ENCODE peak calls at places on chromosome 5, in nine cellular contexts. Z is left ventricle myocardium superior; V is psoas muscle; S is cardiac fibroblast; E is NCI-H1092; O is NCI-H1417 treated with DMSO at 0.1 percent for 48 hours; W is adrenal gland; F is T-helper 2 cell; H is CD4-positive, alpha-beta T cell. P is an unnamed sample.

GRCh38 chr5:75040973-75041372 is 11.4 kb downstream of the GCNT4 start:
- DNase-seq in E (no peak), F (no peak), H (no peak), O (no peak), S (peak; percentile 53), W (no peak), V (no peak), Z (no peak), P (no peak)

GRCh38 chr5:14753947-14754346 is 89.4 kb downstream of the OTULIN start:
- DNase-seq in V (no peak), W (peak; percentile 52), F (no peak), Z (no peak), H (no peak), E (no peak), O (no peak), S (no peak), P (no peak)

GRCh38 chr5:170522211-170523128 is 18.6 kb downstream of the KCNIP1 start:
- DNase-seq in E (peak; percentile 76), F (no peak), S (peak; percentile 30), Z (no peak), H (no peak), V (no peak), W (no peak), O (no peak), P (no peak)

GRCh38 chr5:125560476-125561225 is 814.2 kb upstream of the ZNF608 start:
- DNase-seq in V (no peak), S (peak; percentile 78), W (no peak), F (no peak), O (no peak), E (no peak), H (no peak), Z (no peak), P (no peak)

GRCh38 chr5:93599427-93600146 is 16.6 kb downstream of the NR2F1 start:
- DNase-seq in H (no peak), S (no peak), Z (no peak), V (no peak), O (no peak), E (no peak), W (no peak), F (no peak), P (no peak)

GRCh38 chr5:32088214-32088613 is 85.9 kb downstream of the GOLPH3 start:
- DNase-seq in E (no peak), W (no peak), F (no peak), V (no peak), H (no peak), O (no peak), S (no peak), Z (no peak), P (no peak)

GRCh38 chr5:119411935-119412623 is 40.2 kb upstream of the HSD17B4 start:
- DNase-seq in H (peak; percentile 33), O (peak; percentile 57), W (peak; percentile 82), Z (peak; percentile 49), S (peak; percentile 90), V (peak; percentile 58), F (no peak), E (peak; percentile 18), P (peak; percentile 65)

GRCh38 chr5:37847978-37848425 is 8.2 kb upstream of the GDNF start:
- DNase-seq in V (peak; percentile 51), H (no peak), W (no peak), E (no peak), Z (no peak), F (no peak), S (peak; percentile 89), O (no peak), P (no peak)

GRCh38 chr5:31702709-31703108 is 63.8 kb downstream of the PDZD2 start:
- DNase-seq in H (no peak), V (no peak), Z (no peak), O (no peak), S (no peak), E (no peak), W (no peak), F (no peak), P (peak; percentile 26)

GRCh38 chr5:65923339-65923738 is 3.0 kb upstream of the ERBIN start:
- DNase-seq in H (no peak), E (no peak), W (no peak), O (no peak), S (no peak), V (no peak), Z (no peak), F (no peak), P (no peak)

GRCh38 chr5:143396353-143396940 is 7.0 kb downstream of the NR3C1 start:
- DNase-seq in V (no peak), F (no peak), E (no peak), S (no peak), H (no peak), Z (no peak), O (no peak), W (no peak), P (no peak)

GRCh38 chr5:75335952-75336624 is 932 bp upstream of the HMGCR start:
- DNase-seq in Z (no peak), F (no peak), H (no peak), W (peak; percentile 82), O (no peak), S (peak; percentile 83), V (no peak), E (peak; percentile 38), P (no peak)

GRCh38 chr5:139985733-139986132 is 57.4 kb downstream of the NRG2 start:
- DNase-seq in V (peak; percentile 72), O (no peak), F (no peak), Z (no peak), E (no peak), S (peak; percentile 74), W (no peak), H (no peak), P (no peak)

GRCh38 chr5:159849437-159850191 is 66.7 kb upstream of the ADRA1B start:
- DNase-seq in S (peak; percentile 88), H (no peak), E (no peak), Z (no peak), V (no peak), O (no peak), W (no peak), F (no peak), P (no peak)

GRCh38 chr5:137498301-137498735 is 808 bp downstream of the SPOCK1 start:
- DNase-seq in O (no peak), E (no peak), Z (peak; percentile 53), F (no peak), H (no peak), W (peak; percentile 61), V (peak; percentile 54), S (peak; percentile 42), P (peak; percentile 30)

GRCh38 chr5:102049517-102049916 is 246.6 kb downstream of the SLCO4C1 start:
- DNase-seq in W (no peak), F (no peak), E (peak; percentile 68), O (peak; percentile 41), Z (no peak), V (no peak), S (peak; percentile 7), H (no peak), P (no peak)

GRCh38 chr5:66164044-66164790 is 20.1 kb downstream of the SREK1 start:
- DNase-seq in W (no peak), Z (no peak), F (no peak), E (no peak), H (no peak), S (no peak), O (no peak), V (no peak), P (no peak)

GRCh38 chr5:142290574-142291299 is 34.1 kb downstream of the SPRY4 start:
- DNase-seq in F (no peak), O (no peak), S (peak; percentile 64), E (peak; percentile 21), V (no peak), H (no peak), W (no peak), Z (peak; percentile 42), P (no peak)

GRCh38 chr5:103327451-103327850 is 68.9 kb downstream of the MACIR start:
- DNase-seq in F (no peak), H (no peak), V (no peak), Z (no peak), W (no peak), S (no peak), E (no peak), O (no peak), P (no peak)

GRCh38 chr5:139646912-139647391 is 1.2 kb upstream of the CXXC5 start:
- DNase-seq in W (no peak), F (no peak), Z (peak; percentile 47), V (peak; percentile 60), S (no peak), H (no peak), E (no peak), O (no peak), P (no peak)

GRCh38 chr5:157059093-157059539 is at the start of gene HAVCR1:
- DNase-seq in V (no peak), S (no peak), F (no peak), W (no peak), O (no peak), E (no peak), H (no peak), Z (no peak), P (no peak)

GRCh38 chr5:51622161-51622790 is 239.0 kb downstream of the ISL1 start:
- DNase-seq in Z (no peak), S (no peak), F (no peak), O (no peak), E (no peak), W (no peak), V (no peak), H (no peak), P (no peak)

GRCh38 chr5:98050583-98050982 is 722.9 kb upstream of the RGMB start:
- DNase-seq in S (peak; percentile 54), V (no peak), W (no peak), Z (no peak), E (no peak), H (no peak), F (no peak), O (no peak), P (no peak)

GRCh38 chr5:4230905-4231561 is 635.4 kb downstream of the IRX1 start:
- DNase-seq in F (no peak), Z (no peak), E (no peak), S (no peak), V (no peak), O (no peak), H (no peak), W (no peak), P (no peak)

GRCh38 chr5:171313481-171314206 is 4.6 kb downstream of the TLX3 start:
- DNase-seq in O (no peak), F (no peak), V (no peak), S (no peak), E (no peak), H (no peak), W (no peak), Z (no peak), P (no peak)

GRCh38 chr5:141412853-141413539 is at the start of gene PCDHGA10:
- DNase-seq in E (no peak), S (peak; percentile 73), V (peak; percentile 69), Z (peak; percentile 44), O (no peak), W (peak; percentile 68), H (peak; percentile 26), F (peak; percentile 46), P (no peak)

GRCh38 chr5:85069659-85070640 is 685.3 kb upstream of the EDIL3 start:
- DNase-seq in W (no peak), S (peak; percentile 3), Z (no peak), F (no peak), H (no peak), O (no peak), V (no peak), E (no peak), P (no peak)

GRCh38 chr5:109410389-109411174 is 808 bp upstream of the PJA2 start:
- DNase-seq in S (peak; percentile 84), E (peak; percentile 10), W (peak; percentile 91), Z (peak; percentile 83), O (no peak), F (peak; percentile 2), V (peak; percentile 87), H (peak; percentile 19), P (peak; percentile 72)

GRCh38 chr5:135034186-135034962 is at the start of gene PITX1:
- DNase-seq in W (no peak), E (peak; percentile 26), F (peak; percentile 10), H (peak; percentile 15), O (no peak), V (peak; percentile 92), Z (no peak), S (peak; percentile 12), P (no peak)

GRCh38 chr5:154618696-154619095 is 136.5 kb upstream of the LARP1 start:
- DNase-seq in Z (no peak), W (no peak), V (no peak), F (no peak), S (no peak), E (no peak), H (no peak), O (no peak), P (no peak)

GRCh38 chr5:157524887-157525286 is 50.7 kb downstream of the ADAM19 start:
- DNase-seq in E (no peak), H (no peak), W (no peak), O (no peak), Z (no peak), F (no peak), S (no peak), V (no peak), P (no peak)